ENCODE peak calls at places on chromosomes 3 and 15, in nine cellular contexts. F is activated T-cell treated with anti-CD3 and anti-CD28 coated beads for 4 hours; N is Daoy; M is activated CD4-positive, alpha-beta T cell treated with anti-CD3 and anti-CD28 coated beads, Interleukin-2, amount 50 U/mL, for 48 hours; V is iPS-NIHi11; W is T-helper 17 cell; P is left lobe of liver; G is RPMI8226; A is CD4-positive, CD25-positive, alpha-beta regulatory T cell. I is an unnamed sample.

GRCh38 chr15:34206016-34206415 is 3.9 kb downstream of the KATNBL1 start:
- DNase-seq in F (no peak), N (no peak), M (no peak), V (no peak), W (no peak), P (no peak), G (no peak), A (no peak), I (no peak)

GRCh38 chr15:40852529-40852928 is 8.7 kb downstream of the SPINT1 start:
- DNase-seq in F (no peak), N (no peak), M (no peak), V (no peak), W (no peak), P (no peak), G (no peak), A (no peak), I (no peak)

GRCh38 chr3:48543271-48543866 is 13.2 kb downstream of the PFKFB4 start:
- DNase-seq in F (no peak), N (no peak), M (no peak), V (no peak), W (no peak), P (no peak), G (no peak), A (no peak), I (peak; percentile 65)

GRCh38 chr15:67735896-67736295 is 89.4 kb upstream of the SKOR1 start:
- DNase-seq in F (no peak), N (no peak), M (no peak), V (no peak), W (no peak), P (no peak), G (peak; percentile 31), A (no peak), I (no peak)

GRCh38 chr3:12159227-12159601 is 502 bp upstream of the TIMP4 start:
- DNase-seq in F (no peak), N (no peak), M (no peak), V (peak; percentile 33), W (no peak), P (no peak), G (no peak), A (no peak), I (no peak)

GRCh38 chr15:46961795-46962194 is 755.5 kb upstream of the SEMA6D start:
- DNase-seq in F (no peak), N (no peak), M (no peak), V (no peak), W (no peak), P (no peak), G (no peak), A (no peak), I (no peak)

GRCh38 chr3:58092516-58092915 is 84.3 kb downstream of the FLNB start:
- DNase-seq in F (no peak), N (no peak), M (no peak), V (no peak), W (no peak), P (no peak), G (no peak), A (no peak), I (no peak)

GRCh38 chr3:190012314-190012782 is 108.3 kb downstream of the P3H2 start:
- DNase-seq in F (no peak), N (peak; percentile 43), M (no peak), V (peak; percentile 58), W (no peak), P (no peak), G (no peak), A (no peak), I (no peak)

GRCh38 chr3:63864008-63864871 is 573 bp downstream of the ATXN7 start:
- DNase-seq in F (peak; percentile 26), N (peak; percentile 30), M (peak; percentile 49), V (peak; percentile 80), W (peak; percentile 45), P (peak; percentile 63), G (peak; percentile 49), A (peak; percentile 42), I (peak; percentile 22)

GRCh38 chr3:123320224-123320623 is 118.5 kb downstream of the SEC22A start:
- DNase-seq in F (no peak), N (no peak), M (no peak), V (no peak), W (no peak), P (no peak), G (no peak), A (no peak), I (no peak)

GRCh38 chr3:16064660-16065414 is 109.6 kb upstream of the GALNT15 start:
- DNase-seq in F (no peak), N (peak; percentile 87), M (no peak), V (no peak), W (no peak), P (no peak), G (peak; percentile 50), A (no peak), I (no peak)